ENCODE peak calls at places on chromosomes 1 and 21, in eight cellular contexts. L is lung, R is GM23338, N is endothelial cell of umbilical vein, H is upper lobe of left lung, U is pancreas, M is fibroblast of lung, X is heart right ventricle. O is an unnamed sample. For H3K4me1, the result is how much of the 10 kb centered on the place peaks cover.

GRCh38 chr1:230261918-230262650 is 164.0 kb downstream of the PGBD5 start:
- DNase-seq in L (no peak), R (no peak), N (no peak), H (no peak), U (peak), M (no peak), X (no peak), O (no peak)

GRCh38 chr1:222073307-222073995 is 331.6 kb upstream of the DUSP10 start:
- DNase-seq in L (no peak), R (no peak), N (no peak), H (no peak), U (no peak), M (peak), X (no peak), O (no peak)

GRCh38 chr1:115317101-115318012 is 20.7 kb downstream of the NGF start:
- DNase-seq in L (peak), R (no peak), N (no peak), H (peak), U (no peak), M (no peak), X (no peak), O (no peak)

GRCh38 chr1:114224196-114224907 is 70.7 kb upstream of the SYT6 start:
- DNase-seq in L (no peak), R (no peak), N (no peak), H (no peak), U (no peak), M (peak), X (no peak), O (no peak)

GRCh38 chr1:182119631-182120030 is 58.1 kb upstream of the ZNF648 start:
- DNase-seq in L (no peak), R (no peak), N (no peak), H (no peak), U (no peak), M (no peak), X (no peak), O (no peak)

GRCh38 chr21:38351961-38352521 is 95.2 kb downstream of the KCNJ15 start:
- DNase-seq in L (no peak), R (peak), N (peak), H (no peak), U (no peak), M (peak), X (no peak), O (no peak)

GRCh38 chr1:225670806-225671733 is 18.1 kb upstream of the ENAH start:
- DNase-seq in L (no peak), R (no peak), N (no peak), H (no peak), U (no peak), M (no peak), X (no peak), O (peak)

GRCh38 chr1:150293433-150294253 is at the start of gene MRPS21:
- DNase-seq in L (peak), R (peak), N (peak), H (peak), U (peak), M (peak), X (peak), O (peak)

GRCh38 chr21:28436286-28436932 is 556.3 kb downstream of the LTN1 start:
- DNase-seq in L (no peak), R (no peak), N (peak), H (no peak), U (no peak), M (peak), X (no peak), O (no peak)

GRCh38 chr1:34865981-34866761 is 6.6 kb upstream of the SMIM12 start:
- DNase-seq in L (peak), R (peak), N (peak), H (peak), U (peak), M (peak), X (peak), O (peak)

GRCh38 chr1:9715536-9716226 is 64.2 kb downstream of the PIK3CD start:
- DNase-seq in L (no peak), R (no peak), N (no peak), H (no peak), U (no peak), M (no peak), X (no peak), O (no peak)

GRCh38 chr1:188769181-188769580 is 1708.5 kb downstream of the BRINP3 start:
- DNase-seq in L (no peak), R (peak), N (no peak), H (no peak), U (no peak), M (no peak), X (no peak), O (peak)

GRCh38 chr1:86733340-86733739 is 29.0 kb downstream of the SH3GLB1 start:
- DNase-seq in L (no peak), R (no peak), N (no peak), H (no peak), U (no peak), M (no peak), X (no peak), O (no peak)

GRCh38 chr1:34982820-34983376 is 2.2 kb downstream of the TMEM35B start:
- DNase-seq in L (no peak), R (no peak), N (no peak), H (no peak), U (no peak), M (no peak), X (no peak), O (no peak)

GRCh38 chr1:149978547-149979023 is 31.9 kb downstream of the OTUD7B start:
- DNase-seq in L (peak), R (no peak), N (peak), H (no peak), U (no peak), M (no peak), X (no peak), O (no peak)

GRCh38 chr1:241838831-241839365 is 9.1 kb upstream of the EXO1 start:
- DNase-seq in L (no peak), R (no peak), N (no peak), H (no peak), U (no peak), M (no peak), X (no peak), O (no peak)

GRCh38 chr1:201590474-201590873 is 51.5 kb downstream of the NAV1 start:
- DNase-seq in L (no peak), R (no peak), N (no peak), H (no peak), U (no peak), M (no peak), X (no peak), O (no peak)

GRCh38 chr1:184388671-184389292 is 2.0 kb downstream of the C1orf21 start:
- DNase-seq in L (no peak), R (no peak), N (no peak), H (no peak), U (no peak), M (no peak), X (peak), O (no peak)

GRCh38 chr21:31161157-31161556 is 122.9 kb upstream of the KRTAP19-8 start:
- DNase-seq in L (no peak), R (peak), N (no peak), H (no peak), U (no peak), M (peak), X (no peak), O (no peak)

GRCh38 chr1:110312188-110313121 is 26.7 kb upstream of the RBM15 start:
- DNase-seq in L (peak), R (peak), N (peak), H (peak), U (peak), M (peak), X (peak), O (peak)

GRCh38 chr1:150021191-150021688 is 10.7 kb upstream of the OTUD7B start:
- DNase-seq in L (no peak), R (no peak), N (peak), H (no peak), U (peak), M (no peak), X (no peak), O (peak)

DNA sequence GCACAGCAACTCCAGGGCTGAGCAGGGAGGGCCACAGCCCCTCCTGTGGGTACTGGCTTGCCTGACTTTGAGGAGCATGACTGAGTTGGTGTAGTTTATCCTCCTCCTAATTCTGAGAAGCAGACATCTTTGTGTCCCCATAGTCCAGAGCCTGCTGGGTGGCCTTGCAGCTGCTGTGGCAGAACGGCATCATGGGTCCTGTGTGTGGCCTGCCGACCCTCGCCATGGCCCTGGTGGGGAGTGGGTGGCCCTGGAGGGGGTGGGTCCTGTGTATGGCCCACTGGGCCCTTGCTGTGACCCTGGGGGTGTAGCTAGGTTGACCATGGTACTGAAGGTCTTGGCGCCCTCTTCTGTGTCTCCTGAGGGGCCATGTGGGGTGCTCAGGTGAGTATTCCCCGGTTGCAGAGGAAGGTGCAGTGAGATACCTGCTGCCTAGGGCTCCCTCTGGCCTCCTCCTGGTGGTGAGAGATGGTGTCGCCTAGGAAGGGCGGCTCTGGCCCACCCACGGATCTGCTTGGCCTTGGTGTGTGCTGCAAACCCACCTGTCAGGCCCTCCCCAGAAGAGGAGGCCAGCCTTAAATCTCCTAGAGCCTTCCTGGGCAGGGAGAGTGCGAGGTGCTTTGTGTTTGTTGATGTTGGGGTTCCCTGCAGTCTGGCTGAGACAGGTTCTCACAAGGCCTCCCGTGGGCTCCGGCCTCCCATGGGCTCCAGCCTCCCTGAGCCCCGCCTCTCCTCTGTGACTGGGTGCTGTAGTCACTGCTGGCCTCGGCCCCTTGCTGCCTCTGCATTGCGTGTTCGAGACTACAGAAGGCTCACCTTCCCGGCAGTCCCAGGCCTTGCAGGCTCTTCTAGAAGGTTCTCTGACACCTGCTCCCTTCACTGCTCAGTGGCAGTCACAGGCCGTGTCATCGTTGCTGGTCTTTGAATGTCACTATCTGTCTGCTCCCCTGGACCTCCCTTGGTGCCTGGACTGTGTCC is 7.8 kb downstream of the SNAP47 start:
- DNase-seq in L (no peak), R (peak), N (no peak), H (no peak), U (no peak), M (no peak), X (no peak), O (no peak)
- TF ChIP-seq CTCF in L (no peak), R (peak), N (no peak), H (no peak), U (no peak), M (no peak), X (no peak), O (no peak)

DNA sequence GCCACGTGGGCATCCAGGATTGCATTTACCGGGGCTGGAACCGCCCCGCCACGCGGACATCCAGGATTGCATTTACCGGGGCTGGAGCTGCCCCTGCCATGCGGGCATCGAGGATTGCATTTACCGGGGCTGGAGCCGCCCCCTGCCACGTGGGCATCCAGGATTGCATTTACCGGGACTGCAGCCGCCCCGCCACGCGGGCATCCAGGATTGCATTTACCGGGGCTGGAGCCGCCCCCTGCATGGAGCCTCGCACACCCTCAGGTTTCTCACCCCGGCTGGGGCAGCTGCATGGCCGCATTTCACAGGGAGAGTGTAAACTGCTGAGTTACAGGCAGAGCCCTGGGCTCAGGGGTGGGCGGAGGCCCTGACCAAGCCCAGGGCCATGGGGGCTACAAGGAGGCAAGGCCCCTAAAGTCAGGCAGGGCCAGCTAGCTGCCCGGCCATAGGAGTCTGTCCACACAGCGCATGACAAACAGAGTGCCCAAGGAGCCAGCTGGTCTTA is 166.8 kb upstream of the ARHGEF16 start:
- DNase-seq in L (no peak), R (no peak), N (no peak), H (no peak), U (no peak), M (no peak), X (no peak), O (no peak)
- H3K4me1 ChIP-seq in L (under half), R (under half), N (under half), H (under half), U (under half), M (under half), X (under half), O (under half)

GRCh38 chr21:26042181-26042876 is 128.2 kb downstream of the APP start:
- DNase-seq in L (no peak), R (no peak), N (no peak), H (no peak), U (no peak), M (no peak), X (no peak), O (no peak)
- TF ChIP-seq CTCF in L (no peak), R (no peak), N (no peak), H (no peak), U (no peak), M (no peak), X (no peak), O (no peak)

GRCh38 chr1:12593621-12594066 is 24.4 kb downstream of the DHRS3 start:
- DNase-seq in L (peak), R (no peak), N (no peak), H (no peak), U (no peak), M (peak), X (no peak), O (no peak)
- H3K4me1 ChIP-seq in L (under half), R (under half), N (under half), H (under half), U (under half), M (under half), X (half or more), O (under half)

GRCh38 chr1:93631626-93632365 is 49.8 kb downstream of the BCAR3 start:
- DNase-seq in L (no peak), R (no peak), N (no peak), H (no peak), U (no peak), M (peak), X (no peak), O (no peak)
- TF ChIP-seq CTCF in L (no peak), R (peak), N (peak), H (peak), U (no peak), M (no peak), X (no peak), O (peak)

GRCh38 chr1:83086986-83087512 is 911.9 kb downstream of the TTLL7 start:
- DNase-seq in L (no peak), R (no peak), N (no peak), H (no peak), U (no peak), M (no peak), X (no peak), O (no peak)

GRCh38 chr1:83087851-83088250 is 911.1 kb downstream of the TTLL7 start:
- DNase-seq in L (no peak), R (no peak), N (no peak), H (no peak), U (no peak), M (no peak), X (no peak), O (no peak)

GRCh38 chr1:83086346-83086745 is 912.6 kb downstream of the TTLL7 start:
- DNase-seq in L (no peak), R (no peak), N (peak), H (no peak), U (no peak), M (no peak), X (no peak), O (no peak)

DNA sequence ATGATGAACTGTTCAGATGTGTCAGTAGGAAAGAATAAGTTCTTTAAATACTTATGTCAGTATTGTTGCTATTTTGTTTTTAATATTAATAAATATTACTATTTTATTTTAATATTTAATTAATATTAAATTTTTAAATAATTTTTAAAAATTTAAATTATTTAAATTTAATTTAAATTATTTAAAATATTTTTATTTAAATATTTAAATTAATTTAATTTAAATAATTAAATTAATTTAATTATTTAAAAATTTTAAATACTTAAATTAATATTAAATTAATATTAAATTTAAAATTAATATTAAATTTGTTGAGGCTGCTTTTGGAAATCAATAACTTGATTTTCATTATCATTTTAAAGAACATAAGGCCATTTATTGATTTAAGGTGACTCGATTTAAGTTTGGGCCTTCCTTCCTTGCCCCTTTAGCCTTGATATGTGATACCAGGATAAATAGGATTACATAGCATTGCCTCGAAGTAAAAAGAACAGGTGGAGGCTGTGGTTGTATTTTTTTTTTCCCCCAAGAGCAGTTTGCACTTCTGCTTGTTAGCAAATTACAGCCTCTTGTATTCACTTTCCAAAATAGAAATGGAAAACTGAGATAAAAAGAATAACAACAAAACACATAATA is 915.2 kb downstream of the TTLL7 start:
- DNase-seq in L (no peak), R (no peak), N (no peak), H (no peak), U (no peak), M (no peak), X (no peak), O (no peak)
- H3K4me1 ChIP-seq in L (under half), R (under half), N (under half), H (under half), U (under half), M (under half), X (under half), O (under half)

GRCh38 chr1:78411707-78412106 is 79.1 kb upstream of the PTGFR start:
- DNase-seq in L (no peak), R (no peak), N (no peak), H (no peak), U (no peak), M (no peak), X (no peak), O (no peak)
- TF ChIP-seq CTCF in L (no peak), R (no peak), N (no peak), H (no peak), U (no peak), M (no peak), X (no peak), O (no peak)

GRCh38 chr1:113095790-113096455 is 22.9 kb downstream of the LRIG2 start:
- DNase-seq in L (no peak), R (no peak), N (no peak), H (no peak), U (no peak), M (peak), X (no peak), O (no peak)

GRCh38 chr1:113088972-113089371 is 16.0 kb downstream of the LRIG2 start:
- DNase-seq in L (no peak), R (no peak), N (no peak), H (no peak), U (no peak), M (no peak), X (no peak), O (no peak)

GRCh38 chr1:113094506-113094905 is 21.5 kb downstream of the LRIG2 start:
- DNase-seq in L (no peak), R (no peak), N (no peak), H (no peak), U (no peak), M (no peak), X (no peak), O (no peak)

GRCh38 chr1:113090051-113090450 is 17.1 kb downstream of the LRIG2 start:
- DNase-seq in L (no peak), R (no peak), N (no peak), H (no peak), U (no peak), M (no peak), X (no peak), O (no peak)

GRCh38 chr1:113091988-113092602 is 19.1 kb downstream of the LRIG2 start:
- DNase-seq in L (no peak), R (no peak), N (no peak), H (no peak), U (no peak), M (no peak), X (no peak), O (no peak)
- H3K4me1 ChIP-seq in L (under half), R (under half), N (under half), H (under half), U (under half), M (under half), X (under half), O (under half)

GRCh38 chr1:8551613-8552093 is 233.7 kb downstream of the SLC45A1 start:
- DNase-seq in L (no peak), R (no peak), N (no peak), H (no peak), U (no peak), M (no peak), X (no peak), O (peak)

GRCh38 chr1:8551057-8551456 is 233.1 kb downstream of the SLC45A1 start:
- DNase-seq in L (no peak), R (no peak), N (no peak), H (no peak), U (no peak), M (no peak), X (no peak), O (no peak)

GRCh38 chr1:8552135-8552534 is 234.2 kb downstream of the SLC45A1 start:
- DNase-seq in L (no peak), R (no peak), N (no peak), H (no peak), U (no peak), M (no peak), X (no peak), O (no peak)

GRCh38 chr1:8554956-8555534 is 237.1 kb downstream of the SLC45A1 start:
- DNase-seq in L (no peak), R (no peak), N (peak), H (no peak), U (no peak), M (peak), X (no peak), O (no peak)

DNA sequence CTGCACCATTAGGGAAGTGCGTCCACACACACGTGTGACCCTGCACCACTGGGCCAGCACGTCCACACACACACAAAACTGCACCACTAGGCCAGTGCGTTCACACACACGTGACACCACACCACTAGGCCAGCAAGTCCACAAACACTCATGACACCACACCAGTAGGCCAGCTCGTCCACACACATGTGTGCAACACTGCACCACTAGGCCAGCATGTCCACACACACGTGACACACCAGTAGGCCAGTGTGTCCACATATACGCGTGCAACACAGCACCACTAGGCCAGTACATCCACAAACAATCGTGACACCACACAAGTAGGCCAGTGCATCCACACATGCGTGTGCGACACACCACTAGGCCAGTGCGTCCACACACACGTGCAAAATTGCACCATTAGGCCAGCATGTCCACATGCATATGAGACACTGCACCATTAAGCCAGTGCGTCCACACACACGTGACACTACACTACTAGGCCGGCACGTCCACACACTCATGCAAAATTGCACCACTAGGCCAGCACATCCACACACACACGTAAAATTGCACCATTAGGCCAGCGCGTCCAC is 235.0 kb downstream of the SLC45A1 start:
- DNase-seq in L (no peak), R (no peak), N (no peak), H (no peak), U (no peak), M (no peak), X (no peak), O (no peak)
- TF ChIP-seq CTCF in L (no peak), R (no peak), N (no peak), H (no peak), U (no peak), M (no peak), X (no peak), O (no peak)

O was measured in Caco-2.